ENCODE peak calls at places on chromosomes 12 and 14, in seven cellular contexts. V, D, S, E, I, T and Y are unnamed samples.

GRCh38 chr12:49937639-49938300 is 12.8 kb upstream of the AQP2 start:
- DNase-seq in V (peak), D (no peak), S (no peak), E (no peak), I (no peak), T (no peak), Y (no peak)

GRCh38 chr12:122203301-122203967 is at the start of gene B3GNT4:
- DNase-seq in V (peak), D (peak), S (no peak), E (peak), I (peak), T (peak), Y (peak)

GRCh38 chr12:90858261-90858660 is 96.7 kb downstream of the CCER1 start:
- DNase-seq in V (no peak), D (no peak), S (no peak), E (no peak), I (no peak), T (peak), Y (no peak)

GRCh38 chr12:27014859-27015729 is 910 bp upstream of the TM7SF3 start:
- DNase-seq in V (peak), D (no peak), S (no peak), E (no peak), I (no peak), T (no peak), Y (no peak)

GRCh38 chr12:7937867-7938506 is 2.0 kb upstream of the SLC2A3 start:
- DNase-seq in V (no peak), D (no peak), S (no peak), E (peak), I (no peak), T (peak), Y (no peak)

GRCh38 chr12:113875681-113876080 is 90.4 kb downstream of the RBM19 start:
- DNase-seq in V (no peak), D (no peak), S (no peak), E (no peak), I (no peak), T (peak), Y (no peak)

GRCh38 chr12:59977779-59978178 is 381.9 kb downstream of the SLC16A7 start:
- DNase-seq in V (peak), D (no peak), S (no peak), E (no peak), I (no peak), T (no peak), Y (no peak)

GRCh38 chr12:108594-108993 is 42.0 kb downstream of the IQSEC3 start:
- DNase-seq in V (peak), D (peak), S (no peak), E (no peak), I (peak), T (no peak), Y (no peak)

GRCh38 chr12:122669397-122670070 is 33.6 kb downstream of the HCAR2 start:
- DNase-seq in V (peak), D (no peak), S (no peak), E (peak), I (no peak), T (peak), Y (peak)

GRCh38 chr14:59772252-59772651 is 98.3 kb downstream of the RTN1 start:
- DNase-seq in V (no peak), D (no peak), S (no peak), E (no peak), I (no peak), T (no peak), Y (no peak)

GRCh38 chr12:57430117-57430930 is 519 bp downstream of the R3HDM2 start:
- DNase-seq in V (peak), D (peak), S (peak), E (no peak), I (peak), T (peak), Y (peak)

GRCh38 chr14:100824156-100824555 is 1.8 kb upstream of the MEG3 start:
- DNase-seq in V (peak), D (no peak), S (peak), E (peak), I (peak), T (peak), Y (peak)

GRCh38 chr14:56539862-56540261 is 39.7 kb upstream of the TMEM260 start:
- DNase-seq in V (no peak), D (no peak), S (no peak), E (no peak), I (no peak), T (no peak), Y (no peak)

GRCh38 chr14:90578283-90578985 is 181.6 kb downstream of the CALM1 start:
- DNase-seq in V (no peak), D (no peak), S (no peak), E (no peak), I (no peak), T (no peak), Y (no peak)

GRCh38 chr12:102407776-102408486 is 72.4 kb downstream of the IGF1 start:
- DNase-seq in V (no peak), D (peak), S (peak), E (peak), I (no peak), T (no peak), Y (no peak)

GRCh38 chr14:43793579-43793978 is 713.5 kb downstream of the FSCB start:
- DNase-seq in V (no peak), D (no peak), S (no peak), E (no peak), I (no peak), T (no peak), Y (no peak)

GRCh38 chr12:123253606-123254459 is 17.8 kb downstream of the CDK2AP1 start:
- DNase-seq in V (no peak), D (no peak), S (no peak), E (no peak), I (peak), T (no peak), Y (peak)

GRCh38 chr12:51812871-51813270 is 35.6 kb downstream of the FIGNL2 start:
- DNase-seq in V (no peak), D (no peak), S (no peak), E (no peak), I (no peak), T (no peak), Y (no peak)

GRCh38 chr14:61281186-61281676 is at the start of gene TMEM30B:
- DNase-seq in V (peak), D (peak), S (no peak), E (no peak), I (no peak), T (no peak), Y (no peak)

GRCh38 chr12:124754949-124755800 is 108.5 kb downstream of the SCARB1 start:
- DNase-seq in V (no peak), D (peak), S (peak), E (peak), I (peak), T (peak), Y (peak)

GRCh38 chr12:52266514-52266913 is 7.9 kb upstream of the KRT86 start:
- DNase-seq in V (no peak), D (no peak), S (no peak), E (no peak), I (no peak), T (no peak), Y (no peak)

GRCh38 chr14:80959448-80960006 is 4.1 kb downstream of the TSHR start:
- DNase-seq in V (no peak), D (no peak), S (no peak), E (no peak), I (peak), T (no peak), Y (no peak)

GRCh38 chr14:22955702-22956575 is 951 bp downstream of the HAUS4 start:
- DNase-seq in V (peak), D (no peak), S (no peak), E (no peak), I (no peak), T (peak), Y (no peak)

GRCh38 chr12:121961195-121961879 is 42.9 kb downstream of the CFAP251 start:
- DNase-seq in V (peak), D (no peak), S (no peak), E (no peak), I (no peak), T (no peak), Y (no peak)

GRCh38 chr12:47910486-47910885 is 5.7 kb upstream of the VDR start:
- DNase-seq in V (peak), D (no peak), S (no peak), E (peak), I (no peak), T (no peak), Y (peak)

GRCh38 chr12:18171571-18171970 is 81.6 kb upstream of the RERGL start:
- DNase-seq in V (peak), D (no peak), S (no peak), E (no peak), I (no peak), T (peak), Y (peak)

GRCh38 chr12:42617622-42618021 is 28.1 kb upstream of the PRICKLE1 start:
- DNase-seq in V (peak), D (no peak), S (no peak), E (no peak), I (no peak), T (peak), Y (no peak)

GRCh38 chr12:16062611-16063010 is 151.5 kb downstream of the DERA start:
- DNase-seq in V (peak), D (no peak), S (no peak), E (no peak), I (no peak), T (peak), Y (peak)

GRCh38 chr14:68655961-68656360 is 136.9 kb downstream of the ZFP36L1 start:
- DNase-seq in V (no peak), D (no peak), S (no peak), E (no peak), I (peak), T (no peak), Y (no peak)
- TF ChIP-seq CTCF in V (peak), D (peak), S (no peak), E (peak), I (no peak), T (peak), Y (peak)

GRCh38 chr14:104830781-104831180 is 29.9 kb downstream of the ZBTB42 start:
- DNase-seq in V (no peak), D (no peak), S (no peak), E (no peak), I (no peak), T (no peak), Y (no peak)

GRCh38 chr14:104826858-104827172 is 25.9 kb downstream of the ZBTB42 start:
- DNase-seq in V (peak), D (no peak), S (no peak), E (no peak), I (no peak), T (no peak), Y (no peak)

GRCh38 chr14:104824353-104824997 is 23.6 kb downstream of the ZBTB42 start:
- DNase-seq in V (no peak), D (no peak), S (no peak), E (no peak), I (no peak), T (no peak), Y (no peak)

GRCh38 chr14:104826197-104826857 is 25.4 kb downstream of the ZBTB42 start:
- DNase-seq in V (peak), D (peak), S (peak), E (peak), I (peak), T (peak), Y (peak)

GRCh38 chr14:104827173-104828055 is 26.5 kb downstream of the ZBTB42 start:
- DNase-seq in V (peak), D (peak), S (peak), E (no peak), I (no peak), T (peak), Y (peak)
- H3K4me3 ChIP-seq in V (peak), D (peak), S (peak), E (peak), I (peak), T (peak), Y (peak)

GRCh38 chr14:74400328-74400727 is 25.7 kb downstream of the SYNDIG1L start:
- DNase-seq in V (no peak), D (no peak), S (no peak), E (peak), I (no peak), T (no peak), Y (no peak)
- TF ChIP-seq CTCF in V (no peak), D (no peak), S (no peak), E (peak), I (no peak), T (peak), Y (peak)

DNA sequence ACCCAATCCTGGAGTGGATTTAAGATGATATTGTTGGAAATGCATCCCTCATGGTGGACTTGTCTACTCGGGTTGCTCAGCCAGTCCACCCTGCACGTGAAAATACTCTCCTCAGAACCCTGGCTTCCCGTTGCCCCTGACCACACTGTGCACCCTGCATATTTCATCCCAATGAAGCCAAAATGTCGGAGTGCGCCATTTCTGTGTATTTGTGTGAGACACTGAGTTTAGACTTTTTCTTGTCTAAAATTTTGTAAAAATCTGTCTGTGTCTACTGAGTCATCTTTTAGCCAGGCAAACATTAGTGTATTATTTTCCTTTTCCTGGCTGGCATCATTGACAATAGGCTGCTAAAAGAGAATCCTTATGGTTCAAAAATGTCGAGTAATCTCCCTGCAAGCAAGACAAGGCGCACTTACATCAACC is 485 bp upstream of the PNMA1 start:
- DNase-seq in V (no peak), D (no peak), S (no peak), E (peak), I (no peak), T (peak), Y (no peak)
- H3K4me3 ChIP-seq in V (no peak), D (peak), S (no peak), E (peak), I (peak), T (peak), Y (peak)

GRCh38 chr12:67649165-67650126 is 901 bp downstream of the DYRK2 start:
- DNase-seq in V (no peak), D (peak), S (peak), E (no peak), I (peak), T (peak), Y (peak)

GRCh38 chr12:67648306-67649164 is at the start of gene DYRK2:
- DNase-seq in V (peak), D (peak), S (peak), E (peak), I (peak), T (peak), Y (peak)

GRCh38 chr12:67650127-67650495 is 1.6 kb downstream of the DYRK2 start:
- DNase-seq in V (no peak), D (peak), S (peak), E (no peak), I (peak), T (peak), Y (no peak)

GRCh38 chr12:67650528-67651379 is 2.2 kb downstream of the DYRK2 start:
- DNase-seq in V (no peak), D (no peak), S (no peak), E (no peak), I (no peak), T (peak), Y (no peak)

DNA sequence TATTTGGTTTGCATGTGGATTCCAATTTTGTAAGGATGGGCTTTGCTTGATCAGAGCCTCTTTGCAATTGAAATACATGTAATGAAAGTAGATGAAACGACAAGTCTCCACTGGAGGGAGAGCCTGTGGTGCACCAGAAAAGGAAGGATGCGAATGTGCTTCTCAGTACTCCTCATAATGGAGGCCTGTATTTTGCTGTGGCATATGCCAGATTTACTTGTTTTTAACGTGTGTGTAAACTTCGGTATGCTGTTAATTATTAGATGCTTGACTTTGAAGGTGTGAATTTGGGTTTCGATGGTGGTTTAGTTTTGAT is 2.8 kb downstream of the DYRK2 start:
- DNase-seq in V (peak), D (no peak), S (no peak), E (peak), I (no peak), T (peak), Y (peak)
- TF ChIP-seq CTCF in V (peak), D (no peak), S (peak), E (peak), I (peak), T (peak), Y (peak)

GRCh38 chr14:70709726-70710382 is 68.1 kb downstream of the TTC9 start:
- DNase-seq in V (peak), D (no peak), S (no peak), E (no peak), I (no peak), T (no peak), Y (no peak)
- H3K4me3 ChIP-seq in V (no peak), D (no peak), S (no peak), E (no peak), I (no peak), T (no peak), Y (no peak)

GRCh38 chr12:2034633-2035420 is 18.0 kb upstream of the CACNA1C start:
- DNase-seq in V (peak), D (peak), S (peak), E (peak), I (peak), T (peak), Y (peak)
- TF ChIP-seq CTCF in V (peak), D (peak), S (peak), E (peak), I (peak), T (peak), Y (peak)

GRCh38 chr14:70670992-70671651 is 29.4 kb downstream of the TTC9 start:
- DNase-seq in V (no peak), D (no peak), S (no peak), E (no peak), I (no peak), T (no peak), Y (peak)
- H3K4me3 ChIP-seq in V (no peak), D (no peak), S (no peak), E (no peak), I (no peak), T (no peak), Y (no peak)